ENCODE peak calls at places on chromosomes 5 and 9, in six cellular contexts. One of them, this sample, is unnamed.

GRCh38 chr5:108654042-108654441 is 93.7 kb upstream of the FER start:
- DNase-seq in H9: no peak
- DNase-seq in Peyer's patch: no peak
- DNase-seq in CD4-positive, CD25-positive, alpha-beta regulatory T cell: no peak
- DNase-seq in stomach: no peak
- DNase-seq in transverse colon: no peak
- DNase-seq in this sample: no peak

GRCh38 chr9:2809692-2810423 is 34.0 kb downstream of the PUM3 start:
- DNase-seq in H9: peak; percentile 55
- DNase-seq in Peyer's patch: no peak
- DNase-seq in CD4-positive, CD25-positive, alpha-beta regulatory T cell: no peak
- DNase-seq in stomach: no peak
- DNase-seq in transverse colon: no peak
- DNase-seq in this sample: no peak

GRCh38 chr5:39721394-39721793 is 296.6 kb upstream of the DAB2 start:
- DNase-seq in H9: no peak
- DNase-seq in Peyer's patch: peak; percentile 31
- DNase-seq in CD4-positive, CD25-positive, alpha-beta regulatory T cell: no peak
- DNase-seq in stomach: no peak
- DNase-seq in transverse colon: no peak
- DNase-seq in this sample: peak; percentile 24

GRCh38 chr9:106956971-106957370 is 94.0 kb downstream of the ZNF462 start:
- DNase-seq in H9: no peak
- DNase-seq in Peyer's patch: no peak
- DNase-seq in CD4-positive, CD25-positive, alpha-beta regulatory T cell: no peak
- DNase-seq in stomach: no peak
- DNase-seq in transverse colon: no peak
- DNase-seq in this sample: no peak

GRCh38 chr5:54663876-54664275 is 146.3 kb downstream of the SNX18 start:
- DNase-seq in H9: no peak
- DNase-seq in Peyer's patch: no peak
- DNase-seq in CD4-positive, CD25-positive, alpha-beta regulatory T cell: no peak
- DNase-seq in stomach: no peak
- DNase-seq in transverse colon: peak; percentile 22
- DNase-seq in this sample: no peak

GRCh38 chr5:157651623-157652376 is 438 bp downstream of the SOX30 start:
- DNase-seq in H9: peak; percentile 85
- DNase-seq in Peyer's patch: peak; percentile 89
- DNase-seq in CD4-positive, CD25-positive, alpha-beta regulatory T cell: peak; percentile 84
- DNase-seq in stomach: peak; percentile 73
- DNase-seq in transverse colon: peak; percentile 86
- DNase-seq in this sample: peak; percentile 94

GRCh38 chr9:127311239-127311741 is 46.7 kb downstream of the GARNL3 start:
- DNase-seq in H9: no peak
- DNase-seq in Peyer's patch: no peak
- DNase-seq in CD4-positive, CD25-positive, alpha-beta regulatory T cell: no peak
- DNase-seq in stomach: peak; percentile 65
- DNase-seq in transverse colon: peak; percentile 37
- DNase-seq in this sample: no peak

GRCh38 chr5:134427540-134428041 is 15.9 kb upstream of the CDKN2AIPNL start:
- DNase-seq in H9: peak; percentile 70
- DNase-seq in Peyer's patch: no peak
- DNase-seq in CD4-positive, CD25-positive, alpha-beta regulatory T cell: no peak
- DNase-seq in stomach: no peak
- DNase-seq in transverse colon: no peak
- DNase-seq in this sample: no peak

GRCh38 chr9:37565661-37566618 is 10.2 kb downstream of the FBXO10 start:
- DNase-seq in H9: no peak
- DNase-seq in Peyer's patch: no peak
- DNase-seq in CD4-positive, CD25-positive, alpha-beta regulatory T cell: no peak
- DNase-seq in stomach: no peak
- DNase-seq in transverse colon: peak; percentile 44
- DNase-seq in this sample: no peak

GRCh38 chr9:98318041-98318790 is 62.8 kb upstream of the TBC1D2 start:
- DNase-seq in H9: no peak
- DNase-seq in Peyer's patch: no peak
- DNase-seq in CD4-positive, CD25-positive, alpha-beta regulatory T cell: no peak
- DNase-seq in stomach: no peak
- DNase-seq in transverse colon: no peak
- DNase-seq in this sample: no peak

GRCh38 chr9:32587901-32588300 is 14.9 kb upstream of the NDUFB6 start:
- DNase-seq in H9: no peak
- DNase-seq in Peyer's patch: no peak
- DNase-seq in CD4-positive, CD25-positive, alpha-beta regulatory T cell: no peak
- DNase-seq in stomach: no peak
- DNase-seq in transverse colon: no peak
- DNase-seq in this sample: no peak

GRCh38 chr5:181054871-181055494 is 14.9 kb downstream of the BTNL9 start:
- DNase-seq in H9: no peak
- DNase-seq in Peyer's patch: no peak
- DNase-seq in CD4-positive, CD25-positive, alpha-beta regulatory T cell: no peak
- DNase-seq in stomach: no peak
- DNase-seq in transverse colon: no peak
- DNase-seq in this sample: no peak

GRCh38 chr9:77166193-77166592 is 11.1 kb upstream of the VPS13A start:
- DNase-seq in H9: no peak
- DNase-seq in Peyer's patch: no peak
- DNase-seq in CD4-positive, CD25-positive, alpha-beta regulatory T cell: no peak
- DNase-seq in stomach: no peak
- DNase-seq in transverse colon: no peak
- DNase-seq in this sample: no peak

GRCh38 chr5:170907758-170908157 is 45.9 kb downstream of the RANBP17 start:
- DNase-seq in H9: no peak
- DNase-seq in Peyer's patch: no peak
- DNase-seq in CD4-positive, CD25-positive, alpha-beta regulatory T cell: no peak
- DNase-seq in stomach: no peak
- DNase-seq in transverse colon: no peak
- DNase-seq in this sample: no peak

GRCh38 chr9:124739360-124739759 is 31.8 kb downstream of the NR6A1 start:
- DNase-seq in H9: no peak
- DNase-seq in Peyer's patch: no peak
- DNase-seq in CD4-positive, CD25-positive, alpha-beta regulatory T cell: no peak
- DNase-seq in stomach: no peak
- DNase-seq in transverse colon: no peak
- DNase-seq in this sample: no peak

GRCh38 chr5:139895647-139896046 is 100.0 kb downstream of the PSD2 start:
- DNase-seq in H9: no peak
- DNase-seq in Peyer's patch: no peak
- DNase-seq in CD4-positive, CD25-positive, alpha-beta regulatory T cell: no peak
- DNase-seq in stomach: no peak
- DNase-seq in transverse colon: no peak
- DNase-seq in this sample: no peak

GRCh38 chr5:17388717-17389116 is 109.3 kb upstream of the TAF11L2 start:
- DNase-seq in H9: no peak
- DNase-seq in Peyer's patch: no peak
- DNase-seq in CD4-positive, CD25-positive, alpha-beta regulatory T cell: no peak
- DNase-seq in stomach: no peak
- DNase-seq in transverse colon: no peak
- DNase-seq in this sample: no peak

GRCh38 chr9:107606149-107606790 is 116.7 kb upstream of the KLF4 start:
- DNase-seq in H9: no peak
- DNase-seq in Peyer's patch: peak; percentile 68
- DNase-seq in CD4-positive, CD25-positive, alpha-beta regulatory T cell: no peak
- DNase-seq in stomach: no peak
- DNase-seq in transverse colon: peak; percentile 69
- DNase-seq in this sample: no peak

GRCh38 chr5:174383196-174384178 is 338.0 kb downstream of the NSG2 start:
- DNase-seq in H9: no peak
- DNase-seq in Peyer's patch: no peak
- DNase-seq in CD4-positive, CD25-positive, alpha-beta regulatory T cell: no peak
- DNase-seq in stomach: no peak
- DNase-seq in transverse colon: no peak
- DNase-seq in this sample: no peak

GRCh38 chr9:88966894-88967676 is 24.2 kb upstream of the S1PR3 start:
- DNase-seq in H9: no peak
- DNase-seq in Peyer's patch: no peak
- DNase-seq in CD4-positive, CD25-positive, alpha-beta regulatory T cell: no peak
- DNase-seq in stomach: no peak
- DNase-seq in transverse colon: no peak
- DNase-seq in this sample: no peak

GRCh38 chr9:72203205-72203803 is 54.1 kb downstream of the GDA start:
- DNase-seq in H9: peak; percentile 34
- DNase-seq in Peyer's patch: no peak
- DNase-seq in CD4-positive, CD25-positive, alpha-beta regulatory T cell: no peak
- DNase-seq in stomach: no peak
- DNase-seq in transverse colon: peak; percentile 35
- DNase-seq in this sample: no peak

GRCh38 chr5:128132499-128132898 is 48.9 kb downstream of the SLC12A2 start:
- DNase-seq in H9: no peak
- DNase-seq in Peyer's patch: no peak
- DNase-seq in CD4-positive, CD25-positive, alpha-beta regulatory T cell: no peak
- DNase-seq in stomach: no peak
- DNase-seq in transverse colon: no peak
- DNase-seq in this sample: no peak

DNA sequence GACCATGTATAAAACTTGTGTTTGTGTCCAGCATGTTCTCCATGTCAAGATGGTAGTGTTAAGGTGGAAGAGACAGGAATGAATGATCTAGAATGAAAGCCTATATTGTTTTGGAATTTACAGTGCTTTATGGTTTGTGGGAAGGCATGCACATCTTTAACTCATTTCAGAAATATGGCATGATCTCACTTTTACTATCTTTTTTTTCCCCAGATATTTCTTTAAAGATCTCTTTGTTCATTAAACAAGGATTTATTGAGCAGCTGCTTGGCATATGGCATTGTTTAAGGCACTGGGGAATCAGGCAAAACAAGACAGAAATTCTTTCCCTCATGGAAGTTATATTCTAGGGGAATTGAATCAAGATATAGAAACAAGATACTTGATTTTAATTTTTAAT is 51.7 kb downstream of the SLC12A2 start:
- DNase-seq in H9: no peak
- DNase-seq in Peyer's patch: no peak
- DNase-seq in CD4-positive, CD25-positive, alpha-beta regulatory T cell: no peak
- DNase-seq in stomach: no peak
- DNase-seq in transverse colon: no peak
- DNase-seq in this sample: no peak
- H3K27ac ChIP-seq in H9: no peak overlapping the region
- H3K27ac ChIP-seq in Peyer's patch: no peak overlapping the region
- H3K27ac ChIP-seq in CD4-positive, CD25-positive, alpha-beta regulatory T cell: no peak overlapping the region
- H3K27ac ChIP-seq in stomach: no peak overlapping the region
- H3K27ac ChIP-seq in transverse colon: no peak overlapping the region
- H3K27ac ChIP-seq in this sample: no peak overlapping the region

DNA sequence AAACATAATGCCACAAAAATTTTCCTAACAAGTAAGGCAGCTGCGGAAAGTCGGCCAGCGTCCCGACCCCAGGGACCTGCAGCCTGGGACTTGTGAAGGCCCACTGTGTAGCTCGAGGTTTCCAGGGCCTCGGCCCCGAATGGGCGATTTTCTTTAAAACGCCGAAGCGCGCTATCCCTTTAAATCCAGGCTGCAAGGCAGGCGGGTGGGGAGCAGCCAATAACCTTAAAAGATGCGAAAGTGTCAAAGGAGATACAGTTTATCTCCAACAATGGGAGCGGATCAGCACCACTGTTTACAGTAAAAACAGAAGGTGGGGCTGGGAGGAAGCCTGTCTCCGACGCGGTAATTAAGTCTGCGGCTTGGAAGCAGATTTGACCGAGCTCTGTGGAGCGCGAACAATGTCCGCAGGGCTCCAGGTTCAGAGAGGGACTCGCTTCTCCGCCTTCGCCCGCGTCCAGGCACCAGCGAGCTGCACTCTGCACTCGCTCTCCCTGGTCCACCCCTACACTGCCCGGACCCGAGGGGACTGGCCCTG is 1.6 kb upstream of the ZSWIM6 start:
- DNase-seq in H9: peak; percentile 55
- DNase-seq in Peyer's patch: no peak
- DNase-seq in CD4-positive, CD25-positive, alpha-beta regulatory T cell: no peak
- DNase-seq in stomach: no peak
- DNase-seq in transverse colon: peak; percentile 64
- DNase-seq in this sample: peak; percentile 72
- H3K27ac ChIP-seq in H9: no peak overlapping the region
- H3K27ac ChIP-seq in Peyer's patch: peak overlapping the region; percentile 99
- H3K27ac ChIP-seq in CD4-positive, CD25-positive, alpha-beta regulatory T cell: peak overlapping the region; percentile 92
- H3K27ac ChIP-seq in stomach: peak overlapping the region; percentile 99
- H3K27ac ChIP-seq in transverse colon: peak overlapping the region; percentile 98
- H3K27ac ChIP-seq in this sample: peak overlapping the region; percentile 96

DNA sequence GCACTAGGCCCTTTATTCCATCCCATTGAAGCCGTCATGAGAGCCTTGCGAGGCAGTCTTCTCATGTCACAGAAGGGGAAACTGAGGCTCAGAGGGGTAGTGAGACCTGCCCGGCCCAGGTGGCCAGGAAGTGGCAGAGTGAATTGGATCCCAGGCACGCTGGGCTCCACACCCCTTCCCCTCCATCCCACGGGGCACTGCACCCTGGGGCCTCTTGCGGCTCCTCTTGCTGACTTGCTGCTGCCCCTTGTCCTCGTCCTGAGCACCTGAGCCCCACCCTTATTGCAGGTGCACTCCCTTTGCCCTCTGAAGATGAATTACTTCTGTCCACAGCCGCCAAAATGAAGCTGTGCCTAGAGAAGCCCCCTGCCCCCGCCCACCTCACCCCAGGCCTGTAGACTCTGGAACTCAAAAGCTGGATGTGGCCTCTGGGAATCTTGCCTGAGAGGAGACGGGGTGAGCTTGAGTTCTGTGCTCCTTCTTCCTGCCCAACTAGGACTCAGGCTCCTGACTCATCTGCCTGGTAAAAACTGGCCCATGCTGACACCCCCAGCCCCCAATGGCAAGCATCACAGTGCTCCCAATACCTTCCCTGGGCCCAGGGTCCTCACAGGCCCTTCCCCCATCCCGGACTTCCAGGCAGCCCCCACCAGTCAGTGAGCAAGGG is 6.4 kb downstream of the NEURL1B start:
- DNase-seq in H9: no peak
- DNase-seq in Peyer's patch: peak; percentile 68
- DNase-seq in CD4-positive, CD25-positive, alpha-beta regulatory T cell: no peak
- DNase-seq in stomach: no peak
- DNase-seq in transverse colon: peak; percentile 45
- DNase-seq in this sample: no peak
- H3K27ac ChIP-seq in H9: no peak overlapping the region
- H3K27ac ChIP-seq in Peyer's patch: no peak overlapping the region
- H3K27ac ChIP-seq in CD4-positive, CD25-positive, alpha-beta regulatory T cell: no peak overlapping the region
- H3K27ac ChIP-seq in stomach: no peak overlapping the region
- H3K27ac ChIP-seq in transverse colon: peak overlapping the region; percentile 94
- H3K27ac ChIP-seq in this sample: no peak overlapping the region

DNA sequence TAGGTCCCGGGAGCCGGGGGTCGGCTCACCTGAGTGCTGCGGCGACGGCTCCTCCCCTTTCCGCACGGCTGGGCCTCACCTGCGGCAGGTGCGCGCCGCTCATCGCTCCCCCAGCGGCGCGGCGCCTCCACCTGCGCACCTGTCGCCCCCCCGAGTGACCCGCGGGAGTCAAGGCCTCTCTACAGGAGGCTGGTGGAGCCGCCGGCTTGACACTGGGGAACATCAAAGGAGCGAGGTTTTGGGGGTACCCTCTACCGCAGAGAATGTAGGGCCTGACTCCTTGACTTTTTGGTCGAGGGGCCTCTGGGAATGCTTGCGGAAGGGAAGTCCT is 483 bp upstream of the IER5L start:
- DNase-seq in H9: no peak
- DNase-seq in Peyer's patch: no peak
- DNase-seq in CD4-positive, CD25-positive, alpha-beta regulatory T cell: no peak
- DNase-seq in stomach: no peak
- DNase-seq in transverse colon: no peak
- DNase-seq in this sample: no peak
- H3K27ac ChIP-seq in H9: no peak overlapping the region
- H3K27ac ChIP-seq in Peyer's patch: peak overlapping the region; percentile 81
- H3K27ac ChIP-seq in CD4-positive, CD25-positive, alpha-beta regulatory T cell: no peak overlapping the region
- H3K27ac ChIP-seq in stomach: peak overlapping the region; percentile 3
- H3K27ac ChIP-seq in transverse colon: peak overlapping the region; percentile 95
- H3K27ac ChIP-seq in this sample: no peak overlapping the region

GRCh38 chr5:179795049-179795862 is 1.5 kb downstream of the LTC4S start:
- DNase-seq in H9: peak; percentile 84
- DNase-seq in Peyer's patch: peak; percentile 69
- DNase-seq in CD4-positive, CD25-positive, alpha-beta regulatory T cell: no peak
- DNase-seq in stomach: peak; percentile 31
- DNase-seq in transverse colon: no peak
- DNase-seq in this sample: peak; percentile 75
- H3K27ac ChIP-seq in H9: no peak overlapping the region
- H3K27ac ChIP-seq in Peyer's patch: peak overlapping the region; percentile 82
- H3K27ac ChIP-seq in CD4-positive, CD25-positive, alpha-beta regulatory T cell: no peak overlapping the region
- H3K27ac ChIP-seq in stomach: peak overlapping the region; percentile 84
- H3K27ac ChIP-seq in transverse colon: peak overlapping the region; percentile 92
- H3K27ac ChIP-seq in this sample: peak overlapping the region; percentile 83